ENCODE peak calls at places on chromosomes 13 and 19, in eight cellular contexts. W, Q, F, S, B, V, M and K are unnamed samples.
A peak's percentile ranks its signal among the peaks of the same experiment; 100 is the strongest.

GRCh38 chr13:89205856-89206255 is 1534.7 kb downstream of the SLITRK5 start:
- DNase-seq in W (no peak), Q (no peak), F (no peak), S (no peak), B (no peak), V (no peak), M (no peak), K (no peak)

GRCh38 chr13:80877209-80877943 is 536.5 kb upstream of the SPRY2 start:
- DNase-seq in W (no peak), Q (no peak), F (no peak), S (no peak), B (no peak), V (no peak), M (no peak), K (no peak)

GRCh38 chr19:7292950-7293794 is 1.0 kb downstream of the INSR start:
- DNase-seq in W (peak; percentile 6), Q (peak; percentile 36), F (peak; percentile 61), S (no peak), B (peak; percentile 35), V (peak; percentile 40), M (peak; percentile 40), K (peak; percentile 70)

GRCh38 chr19:55437410-55437809 is 5.7 kb downstream of the SHISA7 start:
- DNase-seq in W (no peak), Q (peak; percentile 90), F (peak; percentile 71), S (no peak), B (no peak), V (no peak), M (peak; percentile 51), K (peak; percentile 71)

GRCh38 chr19:510606-511100 is 3.4 kb downstream of the TPGS1 start:
- DNase-seq in W (no peak), Q (peak; percentile 94), F (peak; percentile 88), S (no peak), B (peak; percentile 46), V (peak; percentile 68), M (peak; percentile 73), K (peak; percentile 86)

GRCh38 chr19:44841255-44841654 is 4.8 kb upstream of the NECTIN2 start:
- DNase-seq in W (no peak), Q (no peak), F (no peak), S (no peak), B (no peak), V (no peak), M (no peak), K (peak; percentile 82)

GRCh38 chr19:57233207-57233606 is 2.4 kb downstream of the AURKC start:
- DNase-seq in W (no peak), Q (no peak), F (no peak), S (no peak), B (no peak), V (no peak), M (no peak), K (no peak)

GRCh38 chr19:566403-566802 is 6.0 kb upstream of the BSG start:
- DNase-seq in W (peak; percentile 77), Q (no peak), F (peak; percentile 61), S (no peak), B (no peak), V (peak; percentile 86), M (no peak), K (peak; percentile 71)

GRCh38 chr13:59957438-59957837 is 206.3 kb downstream of the DIAPH3 start:
- DNase-seq in W (no peak), Q (no peak), F (no peak), S (no peak), B (no peak), V (no peak), M (no peak), K (no peak)

GRCh38 chr19:48975947-48976847 is 11.1 kb downstream of the FTL start:
- DNase-seq in W (no peak), Q (peak; percentile 71), F (no peak), S (no peak), B (no peak), V (no peak), M (no peak), K (no peak)

GRCh38 chr13:19673473-19674430 is 40.3 kb downstream of the MPHOSPH8 start:
- DNase-seq in W (no peak), Q (no peak), F (no peak), S (no peak), B (no peak), V (no peak), M (no peak), K (no peak)

GRCh38 chr13:65292488-65292901 is 1937.6 kb downstream of the PCDH9 start:
- DNase-seq in W (no peak), Q (peak; percentile 40), F (no peak), S (no peak), B (no peak), V (no peak), M (no peak), K (no peak)

GRCh38 chr13:90545070-90545840 is 802.2 kb upstream of the MIR17HG start:
- DNase-seq in W (no peak), Q (no peak), F (peak; percentile 22), S (no peak), B (no peak), V (no peak), M (no peak), K (no peak)

GRCh38 chr19:40355975-40356680 is 7.6 kb downstream of the PLD3 start:
- DNase-seq in W (no peak), Q (no peak), F (no peak), S (no peak), B (no peak), V (no peak), M (no peak), K (no peak)

GRCh38 chr13:46588019-46588418 is 35.0 kb downstream of the LRCH1 start:
- DNase-seq in W (no peak), Q (no peak), F (no peak), S (no peak), B (no peak), V (no peak), M (no peak), K (no peak)

GRCh38 chr13:93355094-93355493 is 128.5 kb downstream of the GPC6 start:
- DNase-seq in W (no peak), Q (no peak), F (no peak), S (no peak), B (no peak), V (no peak), M (no peak), K (no peak)

GRCh38 chr19:9934132-9934950 is 2.0 kb downstream of the OLFM2 start:
- DNase-seq in W (peak; percentile 52), Q (peak; percentile 91), F (peak; percentile 94), S (peak; percentile 49), B (peak; percentile 62), V (peak; percentile 89), M (peak; percentile 49), K (peak; percentile 72)

GRCh38 chr13:24150613-24151012 is 9.9 kb upstream of the SPATA13 start:
- DNase-seq in W (no peak), Q (no peak), F (no peak), S (no peak), B (no peak), V (no peak), M (no peak), K (no peak)

GRCh38 chr19:35247526-35248309 is 1.1 kb upstream of the LSR start:
- DNase-seq in W (peak; percentile 88), Q (peak; percentile 98), F (peak; percentile 90), S (no peak), B (no peak), V (no peak), M (peak; percentile 51), K (peak; percentile 90)

GRCh38 chr13:59458908-59459579 is 704.7 kb downstream of the DIAPH3 start:
- DNase-seq in W (no peak), Q (peak; percentile 17), F (peak; percentile 48), S (no peak), B (no peak), V (no peak), M (peak; percentile 19), K (no peak)

GRCh38 chr19:30523791-30524190 is 151.6 kb downstream of the ZNF536 start:
- DNase-seq in W (no peak), Q (no peak), F (no peak), S (no peak), B (no peak), V (no peak), M (no peak), K (no peak)

GRCh38 chr13:76991432-76991795 is 467 bp upstream of the CLN5 start:
- DNase-seq in W (no peak), Q (peak; percentile 5), F (no peak), S (no peak), B (no peak), V (no peak), M (peak; percentile 19), K (peak; percentile 60)
- H3K4me1 ChIP-seq in W (no peaks in the 10 kb centered on the region), Q (peaks cover 8% of the 10 kb centered on the region), F (no peaks in the 10 kb centered on the region), S (no peaks in the 10 kb centered on the region), B (peaks cover 14% of the 10 kb centered on the region), V (no peaks in the 10 kb centered on the region), M (peaks cover 5% of the 10 kb centered on the region), K (peaks cover 16% of the 10 kb centered on the region)

GRCh38 chr13:44972956-44973581 is 16.2 kb downstream of the NUFIP1 start:
- DNase-seq in W (no peak), Q (peak; percentile 32), F (no peak), S (no peak), B (no peak), V (no peak), M (no peak), K (no peak)

GRCh38 chr13:44974056-44974798 is 15.0 kb downstream of the NUFIP1 start:
- DNase-seq in W (no peak), Q (no peak), F (peak; percentile 56), S (no peak), B (peak; percentile 71), V (no peak), M (peak; percentile 57), K (no peak)

GRCh38 chr13:44976949-44977583 is 12.2 kb downstream of the NUFIP1 start:
- DNase-seq in W (no peak), Q (no peak), F (no peak), S (no peak), B (no peak), V (no peak), M (no peak), K (no peak)

GRCh38 chr13:44976196-44976595 is 13.1 kb downstream of the NUFIP1 start:
- DNase-seq in W (no peak), Q (no peak), F (no peak), S (no peak), B (no peak), V (no peak), M (no peak), K (no peak)

DNA sequence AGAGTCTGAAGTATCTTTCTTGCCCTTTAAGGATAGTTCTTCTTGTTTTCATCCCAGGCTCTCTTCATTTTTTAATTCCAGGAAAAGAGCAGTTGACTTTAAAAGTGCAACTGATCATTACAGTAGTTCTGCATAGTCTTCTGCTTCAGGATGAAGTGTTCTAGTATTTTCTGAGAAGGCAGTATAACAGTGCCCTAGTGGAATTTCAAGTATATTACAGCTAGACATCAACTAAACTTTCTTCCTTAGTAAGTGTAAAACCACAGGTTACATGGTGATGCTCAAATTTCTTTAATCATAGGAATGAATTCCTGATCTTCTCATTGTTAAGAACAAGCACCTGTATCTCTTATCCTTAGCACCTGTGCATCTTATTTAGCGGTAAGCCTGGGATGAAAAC is 10.9 kb downstream of the NUFIP1 start:
- DNase-seq in W (no peak), Q (no peak), F (no peak), S (no peak), B (no peak), V (no peak), M (no peak), K (no peak)
- TF ChIP-seq CTCF in W (no peak), Q (peak; percentile 12), F (no peak), S (no peak), B (no peak), V (no peak), M (no peak), K (no peak)

GRCh38 chr13:49246850-49247721 is 639 bp upstream of the CDADC1 start:
- DNase-seq in W (no peak), Q (no peak), F (no peak), S (no peak), B (no peak), V (no peak), M (no peak), K (no peak)
- H3K27ac ChIP-seq in W (peak overlapping the region; percentile 85), Q (no peak overlapping the region), F (peak overlapping the region; percentile 80), S (peak overlapping the region; percentile 92), B (peak overlapping the region; percentile 93), V (peak overlapping the region; percentile 92), M (peak overlapping the region; percentile 90), K (peak overlapping the region; percentile 95)

GRCh38 chr19:3104708-3104983 is 10.5 kb downstream of the GNA11 start:
- DNase-seq in W (no peak), Q (no peak), F (no peak), S (no peak), B (no peak), V (no peak), M (no peak), K (no peak)
- H3K4me1 ChIP-seq in W (no peaks in the 10 kb centered on the region), Q (no peaks in the 10 kb centered on the region), F (peaks cover 15% of the 10 kb centered on the region), S (no peaks in the 10 kb centered on the region), B (peaks cover 8% of the 10 kb centered on the region), V (no peaks in the 10 kb centered on the region), M (peaks cover 29% of the 10 kb centered on the region), K (peaks cover 89% of the 10 kb centered on the region)